ENCODE peak calls at places on chromosomes 7 and 10, in six cellular contexts. I is naive B cell, K is body of pancreas, M is NCI-H1105, B is mesenteric fat pad, J is fibroblast of the conjunctiva. D is an unnamed sample.

GRCh38 chr7:155644971-155645509 is 579 bp downstream of the RBM33 start:
- DNase-seq in I (no peak), K (peak), M (peak), B (no peak), J (no peak), D (peak)

GRCh38 chr10:83410570-83410969 is 728.7 kb upstream of the GHITM start:
- DNase-seq in I (no peak), K (no peak), M (no peak), B (no peak), J (no peak), D (no peak)

GRCh38 chr7:150379590-150380379 is 655 bp downstream of the ZNF775 start:
- DNase-seq in I (no peak), K (no peak), M (no peak), B (peak), J (no peak), D (peak)

GRCh38 chr10:103276941-103277712 is at the start of gene INA:
- DNase-seq in I (no peak), K (peak), M (peak), B (no peak), J (no peak), D (peak)

GRCh38 chr7:106609416-106609815 is 51.5 kb downstream of the CCDC71L start:
- DNase-seq in I (no peak), K (no peak), M (no peak), B (no peak), J (peak), D (peak)

GRCh38 chr10:11180228-11180627 is 162.6 kb downstream of the CELF2 start:
- DNase-seq in I (peak), K (no peak), M (no peak), B (no peak), J (no peak), D (no peak)

GRCh38 chr10:44337081-44337480 is 47.8 kb downstream of the CXCL12 start:
- DNase-seq in I (no peak), K (no peak), M (no peak), B (no peak), J (no peak), D (no peak)

GRCh38 chr10:35335133-35335532 is 1.2 kb upstream of the CCNY start:
- DNase-seq in I (no peak), K (no peak), M (no peak), B (no peak), J (no peak), D (peak)

GRCh38 chr7:43849069-43849468 is 20.2 kb downstream of the MRPS24 start:
- DNase-seq in I (no peak), K (no peak), M (no peak), B (no peak), J (no peak), D (no peak)

GRCh38 chr7:2409745-2410414 is 6.5 kb downstream of the CHST12 start:
- DNase-seq in I (no peak), K (no peak), M (no peak), B (no peak), J (no peak), D (no peak)

GRCh38 chr10:103441206-103441605 is 11.0 kb downstream of the CALHM2 start:
- DNase-seq in I (no peak), K (no peak), M (no peak), B (no peak), J (no peak), D (peak)

GRCh38 chr7:40194743-40195142 is 59.9 kb downstream of the SUGCT start:
- DNase-seq in I (no peak), K (no peak), M (no peak), B (no peak), J (peak), D (peak)

GRCh38 chr7:12289996-12290395 is 78.9 kb downstream of the TMEM106B start:
- DNase-seq in I (no peak), K (no peak), M (no peak), B (no peak), J (no peak), D (no peak)

GRCh38 chr7:2928256-2928612 is 84.1 kb upstream of the GNA12 start:
- DNase-seq in I (no peak), K (peak), M (no peak), B (peak), J (no peak), D (no peak)

GRCh38 chr7:30815016-30815854 is 44.0 kb downstream of the MINDY4 start:
- DNase-seq in I (no peak), K (no peak), M (no peak), B (no peak), J (peak), D (no peak)